ENCODE peak calls at places on chromosome 11, in five cellular contexts. F is cardiac muscle cell, D is heart right ventricle, O is pancreas, M is small intestine. L is an unnamed sample.

GRCh38 chr11:975824-976223 is 50.2 kb downstream of the AP2A2 start:
- DNase-seq in M (no peak), F (peak; percentile 67), D (no peak), O (no peak), L (no peak)

GRCh38 chr11:32706985-32707736 is 87.3 kb downstream of the CCDC73 start:
- DNase-seq in M (peak; percentile 66), D (no peak), O (no peak), F (no peak), L (no peak)

GRCh38 chr11:131749100-131749499 is 378.7 kb downstream of the NTM start:
- DNase-seq in O (no peak), D (no peak), M (no peak), F (no peak), L (no peak)

GRCh38 chr11:70399681-70400112 is 1.4 kb downstream of the CTTN start:
- DNase-seq in M (peak; percentile 84), O (peak; percentile 89), F (peak; percentile 43), D (peak; percentile 74), L (peak; percentile 79)

GRCh38 chr11:22173532-22173931 is 19.4 kb upstream of the ANO5 start:
- DNase-seq in D (no peak), O (no peak), F (no peak), M (no peak), L (no peak)

GRCh38 chr11:114291381-114291780 is 4.8 kb upstream of the NNMT start:
- DNase-seq in D (no peak), F (no peak), O (no peak), M (no peak), L (no peak)

GRCh38 chr11:14907411-14908213 is 15.6 kb upstream of the CYP2R1 start:
- DNase-seq in M (peak; percentile 74), D (peak; percentile 64), F (peak; percentile 74), O (peak; percentile 91), L (peak; percentile 89)

GRCh38 chr11:36002796-36003195 is 58.9 kb downstream of the LDLRAD3 start:
- DNase-seq in M (no peak), D (no peak), O (no peak), F (no peak), L (no peak)

GRCh38 chr11:124796312-124796711 is 3.9 kb downstream of the MSANTD2 start:
- DNase-seq in O (no peak), M (no peak), D (no peak), F (no peak), L (no peak)

GRCh38 chr11:13928566-13929251 is 33.8 kb upstream of the SPON1 start:
- DNase-seq in F (no peak), O (no peak), M (peak; percentile 34), D (no peak), L (no peak)

GRCh38 chr11:108733479-108734116 is 68.7 kb downstream of the DDX10 start:
- DNase-seq in M (peak; percentile 11), D (no peak), F (no peak), O (no peak), L (no peak)

GRCh38 chr11:33724644-33725035 is 11.6 kb downstream of the CD59 start:
- DNase-seq in O (no peak), F (no peak), D (no peak), M (no peak), L (no peak)

GRCh38 chr11:70524096-70524922 is 126.0 kb downstream of the CTTN start:
- DNase-seq in O (peak; percentile 11), M (no peak), D (no peak), F (no peak), L (no peak)

GRCh38 chr11:94638902-94639373 is 71.8 kb downstream of the PIWIL4 start:
- DNase-seq in O (no peak), D (no peak), M (peak; percentile 23), F (no peak), L (no peak)

GRCh38 chr11:29333993-29334780 is 682.6 kb downstream of the KCNA4 start:
- DNase-seq in F (peak; percentile 42), O (no peak), D (no peak), M (peak; percentile 18), L (no peak)

GRCh38 chr11:117979481-117980211 is 6.5 kb upstream of the IL10RA start:
- DNase-seq in M (no peak), O (no peak), F (no peak), D (no peak), L (no peak)

GRCh38 chr11:1482581-1483444 is 3.8 kb downstream of the MOB2 start:
- DNase-seq in M (no peak), F (no peak), D (no peak), O (peak; percentile 72), L (no peak)

GRCh38 chr11:80960331-80961095 is 1519.7 kb upstream of the TENM4 start:
- DNase-seq in M (no peak), F (no peak), D (no peak), O (no peak), L (no peak)

GRCh38 chr11:118895093-118896039 is 11.7 kb downstream of the CXCR5 start:
- DNase-seq in F (no peak), O (no peak), D (peak; percentile 3), M (peak; percentile 31), L (no peak)

GRCh38 chr11:71286701-71287643 is 34.6 kb upstream of the SHANK2 start:
- DNase-seq in F (no peak), M (peak; percentile 36), O (no peak), D (no peak), L (peak; percentile 73)

GRCh38 chr11:56819916-56820315 is 71.4 kb upstream of the OR9G4 start:
- DNase-seq in O (no peak), F (no peak), D (no peak), M (no peak), L (no peak)
- H3K27me3 ChIP-seq in O (no peaks in the 10 kb centered on the region), F (no peaks in the 10 kb centered on the region), D (no peaks in the 10 kb centered on the region), M (no peaks in the 10 kb centered on the region), L (no peaks in the 10 kb centered on the region)

GRCh38 chr11:12132790-12133145 is 22.4 kb downstream of the MICAL2 start:
- DNase-seq in D (no peak), F (no peak), O (no peak), M (no peak), L (no peak)

GRCh38 chr11:12137005-12137690 is 26.8 kb downstream of the MICAL2 start:
- DNase-seq in O (no peak), F (no peak), D (no peak), M (peak; percentile 32), L (peak; percentile 82)

GRCh38 chr11:12133539-12134238 is 23.3 kb downstream of the MICAL2 start:
- DNase-seq in M (no peak), F (no peak), O (no peak), D (no peak), L (no peak)

GRCh38 chr11:12134239-12134590 is 23.8 kb downstream of the MICAL2 start:
- DNase-seq in D (no peak), M (no peak), F (no peak), O (no peak), L (no peak)

DNA sequence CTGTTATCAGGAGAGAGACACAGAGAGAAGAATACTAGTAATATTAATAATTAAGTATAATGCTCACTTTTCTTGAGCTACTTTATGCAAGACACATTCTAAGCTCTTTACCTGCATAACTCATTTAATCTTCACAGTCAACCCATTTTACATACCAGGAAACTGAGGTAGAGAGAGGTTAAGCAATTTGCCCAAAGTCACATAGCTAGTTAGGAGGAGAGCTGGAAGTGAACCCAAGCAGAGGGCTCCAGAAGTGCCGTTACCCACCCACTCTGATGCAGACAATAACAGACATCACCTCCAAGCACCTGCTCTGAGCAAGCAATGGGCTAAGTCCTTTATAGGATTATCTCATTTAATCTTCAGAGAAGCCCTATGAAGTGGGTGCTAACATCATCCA is 24.8 kb downstream of the MICAL2 start:
- DNase-seq in F (no peak), D (no peak), M (no peak), O (no peak), L (no peak)
- H3K4me1 ChIP-seq in F (peaks cover 20% of the 10 kb centered on the region), D (peaks cover 57% of the 10 kb centered on the region), M (peaks cover 1% of the 10 kb centered on the region), O (no peaks in the 10 kb centered on the region), L (peaks cover 37% of the 10 kb centered on the region)

DNA sequence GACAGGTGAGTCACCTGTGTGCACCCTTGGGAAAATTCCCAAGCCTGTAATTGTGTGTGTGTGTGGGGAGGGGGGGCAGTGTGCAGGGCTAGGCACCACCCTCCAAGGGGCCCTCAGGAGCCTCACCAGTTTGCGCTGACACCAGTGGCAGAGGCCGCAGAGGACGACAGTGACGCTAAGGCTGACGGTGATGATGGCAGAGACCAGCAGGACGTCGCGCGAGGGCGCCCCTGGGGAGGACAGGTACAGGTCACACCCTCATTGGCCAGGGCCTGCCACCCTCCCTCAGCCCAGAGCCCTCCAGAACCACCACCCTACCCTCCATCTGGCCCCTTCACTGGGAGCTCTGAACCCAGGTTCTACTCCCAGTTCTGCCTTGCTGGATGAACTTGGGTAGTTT is 24.9 kb downstream of the SYT7 start:
- DNase-seq in M (no peak), F (no peak), D (no peak), O (peak; percentile 55), L (no peak)
- H3K27me3 ChIP-seq in M (peaks cover 32% of the 10 kb centered on the region), F (peaks cover 24% of the 10 kb centered on the region), D (no peaks in the 10 kb centered on the region), O (no peaks in the 10 kb centered on the region), L (peaks cover 20% of the 10 kb centered on the region)

DNA sequence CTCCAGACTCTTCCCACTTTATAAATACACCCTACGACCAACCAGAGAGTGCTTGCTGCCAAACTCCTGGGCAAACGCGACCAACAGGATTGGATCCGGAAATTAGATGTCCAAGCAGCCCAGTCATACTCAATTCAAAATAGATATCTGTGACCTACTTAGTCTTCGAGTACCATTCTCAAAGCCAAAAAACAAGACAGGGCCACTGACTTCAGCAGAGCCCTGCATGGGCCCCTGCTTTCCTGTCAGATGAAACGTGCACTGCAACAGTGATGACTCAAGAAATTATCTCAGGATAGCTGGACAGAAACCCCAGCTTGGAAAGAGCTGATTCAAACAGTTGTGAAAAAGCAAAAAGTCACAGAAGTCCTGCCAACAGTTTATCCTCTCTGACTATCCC is 17.6 kb downstream of the SMCO4 start:
- DNase-seq in M (no peak), D (no peak), O (no peak), F (no peak), L (no peak)
- H3K4me1 ChIP-seq in M (peaks cover 16% of the 10 kb centered on the region), D (peaks cover 70% of the 10 kb centered on the region), O (peaks cover 7% of the 10 kb centered on the region), F (peaks cover 61% of the 10 kb centered on the region), L (peaks cover 15% of the 10 kb centered on the region)

GRCh38 chr11:2563216-2564007 is 118.6 kb downstream of the KCNQ1 start:
- DNase-seq in M (peak; percentile 52), O (peak; percentile 33), F (no peak), D (no peak), L (no peak)
- H3K27me3 ChIP-seq in M (no peaks in the 10 kb centered on the region), O (no peaks in the 10 kb centered on the region), F (no peaks in the 10 kb centered on the region), D (no peaks in the 10 kb centered on the region), L (no peaks in the 10 kb centered on the region)

GRCh38 chr11:12121504-12121903 is 11.1 kb downstream of the MICAL2 start:
- DNase-seq in M (no peak), O (no peak), D (no peak), F (no peak), L (no peak)

GRCh38 chr11:12118940-12119339 is 8.6 kb downstream of the MICAL2 start:
- DNase-seq in O (no peak), D (no peak), M (no peak), F (no peak), L (no peak)

GRCh38 chr11:12121011-12121410 is 10.6 kb downstream of the MICAL2 start:
- DNase-seq in D (no peak), F (peak; percentile 60), M (no peak), O (no peak), L (no peak)

GRCh38 chr11:12120031-12121008 is 9.9 kb downstream of the MICAL2 start:
- DNase-seq in O (no peak), F (no peak), M (no peak), D (no peak), L (no peak)

DNA sequence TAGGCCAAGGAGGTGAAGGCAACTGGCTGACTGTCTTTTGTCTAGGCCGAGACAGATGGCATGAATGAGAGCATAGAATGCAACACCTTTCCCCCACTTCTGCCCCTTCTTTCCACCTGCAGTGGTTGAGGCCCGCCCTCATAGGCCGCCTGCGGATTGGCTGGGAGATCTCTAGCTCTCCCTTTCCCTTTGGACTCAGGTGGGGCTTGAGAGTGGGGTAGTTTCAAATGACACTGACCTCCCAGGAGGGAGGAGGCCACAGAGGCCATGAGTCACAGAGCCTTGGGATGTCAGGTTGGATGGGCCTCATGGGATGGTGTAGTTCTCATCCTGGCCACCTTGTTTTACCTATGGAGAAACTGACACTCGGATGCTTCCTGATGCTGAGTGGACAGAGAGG is 9.1 kb downstream of the MICAL2 start:
- DNase-seq in D (no peak), M (peak; percentile 64), F (no peak), O (no peak), L (peak; percentile 61)
- H3K4me1 ChIP-seq in D (peaks cover 67% of the 10 kb centered on the region), M (peaks cover 7% of the 10 kb centered on the region), F (peaks cover 70% of the 10 kb centered on the region), O (peaks cover 4% of the 10 kb centered on the region), L (peaks cover 12% of the 10 kb centered on the region)

L was measured in colonic mucosa.